ENCODE peak calls at places on chromosomes 1 and 21, in five cellular contexts. L, P, X, M and J are unnamed samples.
A peak's percentile ranks its signal among the peaks of the same experiment; 100 is the strongest.

GRCh38 chr1:196970182-196970581 is 7.2 kb upstream of the CFHR5 start:
- DNase-seq in L (no peak), P (no peak), X (no peak), M (no peak), J (no peak)

GRCh38 chr1:77889240-77889637 is 815 bp downstream of the NEXN start:
- DNase-seq in P (no peak), M (peak; percentile 63), L (peak; percentile 31), X (no peak), J (peak; percentile 67)

GRCh38 chr1:74505889-74506288 is 6.5 kb downstream of the LRRC53 start:
- DNase-seq in M (no peak), P (no peak), X (no peak), L (no peak), J (no peak)

GRCh38 chr1:192603218-192603787 is 27.7 kb downstream of the RGS1 start:
- DNase-seq in L (no peak), M (no peak), P (no peak), X (no peak), J (no peak)

GRCh38 chr1:76587213-76587612 is 280.1 kb upstream of the ST6GALNAC5 start:
- DNase-seq in P (no peak), M (no peak), X (no peak), L (no peak), J (no peak)

GRCh38 chr1:202056644-202057334 is 46.4 kb downstream of the ELF3 start:
- DNase-seq in M (no peak), P (no peak), L (peak; percentile 20), X (no peak), J (no peak)

GRCh38 chr1:211830055-211830329 is 571 bp downstream of the LPGAT1 start:
- DNase-seq in P (no peak), L (no peak), M (no peak), X (peak; percentile 24), J (no peak)

GRCh38 chr1:51736702-51737101 is 119.8 kb downstream of the OSBPL9 start:
- DNase-seq in M (no peak), P (peak; percentile 79), X (no peak), L (peak; percentile 63), J (peak; percentile 53)

GRCh38 chr1:33624991-33625870 is 152.8 kb downstream of the ZSCAN20 start:
- DNase-seq in L (peak; percentile 28), P (peak; percentile 59), M (peak; percentile 46), X (no peak), J (no peak)

GRCh38 chr1:183622884-183623785 is 12.4 kb downstream of the ARPC5 start:
- DNase-seq in P (peak; percentile 67), X (peak; percentile 11), M (peak; percentile 78), L (peak; percentile 81), J (peak; percentile 80)

GRCh38 chr1:66489146-66489545 is 44.8 kb upstream of the SGIP1 start:
- DNase-seq in L (no peak), X (no peak), P (peak; percentile 75), M (no peak), J (peak; percentile 19)

GRCh38 chr1:184805667-184806295 is 51.1 kb upstream of the EDEM3 start:
- DNase-seq in P (peak; percentile 85), X (peak; percentile 77), L (peak; percentile 93), M (peak; percentile 86), J (peak; percentile 94)

GRCh38 chr1:226082587-226082917 is 20.0 kb downstream of the H3-3A start:
- DNase-seq in P (no peak), L (no peak), X (no peak), M (no peak), J (no peak)

GRCh38 chr21:41899431-41900202 is 20.5 kb upstream of the PRDM15 start:
- DNase-seq in L (no peak), M (no peak), X (no peak), P (no peak), J (no peak)

GRCh38 chr1:81470250-81470649 is 330.5 kb upstream of the ADGRL2 start:
- DNase-seq in M (no peak), X (no peak), P (no peak), L (no peak), J (no peak)

GRCh38 chr1:16215882-16216753 is 3.7 kb upstream of the ARHGEF19 start:
- DNase-seq in P (no peak), M (peak; percentile 100), X (peak; percentile 82), L (peak; percentile 86), J (peak; percentile 76)

GRCh38 chr21:15850645-15851044 is 120.9 kb downstream of the USP25 start:
- DNase-seq in P (peak; percentile 62), X (no peak), L (no peak), M (no peak), J (no peak)

GRCh38 chr1:199044191-199044590 is 405.4 kb downstream of the PTPRC start:
- DNase-seq in X (no peak), P (no peak), L (no peak), M (no peak), J (peak; percentile 47)

GRCh38 chr1:106189780-106190179 is 866.7 kb upstream of the PRMT6 start:
- DNase-seq in X (no peak), L (no peak), M (no peak), P (no peak), J (no peak)

GRCh38 chr1:17633654-17634053 is 94.2 kb downstream of the ARHGEF10L start:
- DNase-seq in X (no peak), M (no peak), P (peak; percentile 38), L (no peak), J (no peak)

GRCh38 chr1:225811622-225812487 is 1.9 kb downstream of the EPHX1 start:
- DNase-seq in M (peak; percentile 80), X (no peak), P (no peak), L (peak; percentile 18), J (peak; percentile 29)

GRCh38 chr1:33152685-33153432 is 29.0 kb downstream of the TRIM62 start:
- DNase-seq in M (peak; percentile 90), P (no peak), L (no peak), X (no peak), J (no peak)

GRCh38 chr1:55989971-55990370 is 589.4 kb downstream of the PLPP3 start:
- DNase-seq in L (peak; percentile 19), M (no peak), P (no peak), X (no peak), J (no peak)

GRCh38 chr21:42616366-42617340 is 36.8 kb upstream of the PDE9A start:
- DNase-seq in X (no peak), L (no peak), M (no peak), P (no peak), J (no peak)

GRCh38 chr1:104463126-104463697 is 713.5 kb downstream of the AMY1C start:
- DNase-seq in X (no peak), L (no peak), P (no peak), M (no peak), J (no peak)

GRCh38 chr21:32674731-32675130 is 53.1 kb downstream of the SYNJ1 start:
- DNase-seq in X (no peak), L (no peak), P (no peak), M (no peak), J (no peak)

GRCh38 chr1:244449936-244450508 is 1.7 kb downstream of the ADSS2 start:
- DNase-seq in P (no peak), X (no peak), L (no peak), M (no peak), J (no peak)

GRCh38 chr1:222897527-222898190 is 82.8 kb downstream of the DISP1 start:
- DNase-seq in M (no peak), X (no peak), P (no peak), L (no peak), J (peak; percentile 65)

GRCh38 chr1:179968284-179968993 is 13.8 kb downstream of the CEP350 start:
- DNase-seq in M (no peak), L (no peak), X (no peak), P (no peak), J (no peak)

GRCh38 chr1:87362834-87363426 is 34.2 kb downstream of the LMO4 start:
- DNase-seq in L (no peak), M (no peak), P (no peak), X (no peak), J (no peak)

GRCh38 chr1:227272428-227272827 is 45.9 kb downstream of the CDC42BPA start:
- DNase-seq in L (no peak), M (no peak), X (no peak), P (no peak), J (no peak)

GRCh38 chr1:231192620-231193163 is 30.8 kb downstream of the TRIM67 start:
- DNase-seq in X (no peak), L (no peak), M (no peak), P (peak; percentile 48), J (no peak)

GRCh38 chr1:44826375-44827196 is 16.5 kb downstream of the PTCH2 start:
- DNase-seq in L (peak; percentile 73), X (no peak), P (no peak), M (no peak), J (peak; percentile 28)

GRCh38 chr21:41167348-41168342 is at the start of gene BACE2:
- DNase-seq in M (peak; percentile 76), P (peak; percentile 55), L (peak; percentile 78), X (peak; percentile 68), J (peak; percentile 59)

GRCh38 chr1:96722161-96722908 is 751 bp downstream of the PTBP2 start:
- DNase-seq in X (peak; percentile 41), L (peak; percentile 75), P (peak; percentile 23), M (peak; percentile 64), J (peak; percentile 73)

GRCh38 chr1:56557746-56558145 is 21.6 kb downstream of the PLPP3 start:
- DNase-seq in X (no peak), L (no peak), P (no peak), M (no peak), J (no peak)

GRCh38 chr21:32844653-32845443 is 73.3 kb upstream of the PAXBP1 start:
- DNase-seq in L (no peak), M (no peak), P (peak; percentile 31), X (no peak), J (no peak)

GRCh38 chr1:233042834-233043233 is 92.4 kb downstream of the NTPCR start:
- DNase-seq in P (no peak), L (no peak), M (no peak), X (no peak), J (no peak)